ENCODE peak calls at places on chromosomes 16 and 17, in five cellular contexts. N, R, L, G and X are unnamed samples.

GRCh38 chr16:4384497-4384896 is 12.8 kb downstream of the VASN start:
- DNase-seq in L (peak; percentile 53), N (no peak), R (no peak), G (no peak), X (no peak)

GRCh38 chr16:3584412-3584811 is 7.2 kb upstream of the NLRC3 start:
- DNase-seq in R (no peak), G (no peak), L (no peak), N (no peak), X (no peak)

GRCh38 chr17:30550512-30551273 is 73.5 kb downstream of the GOSR1 start:
- DNase-seq in L (peak; percentile 83), R (peak; percentile 78), G (no peak), N (no peak), X (no peak)

GRCh38 chr16:22370038-22370541 is 4.3 kb downstream of the CDR2 start:
- DNase-seq in R (no peak), G (no peak), N (no peak), L (no peak), X (no peak)

GRCh38 chr17:38925263-38925995 is at the start of gene LASP1NB:
- DNase-seq in L (no peak), G (no peak), R (peak; percentile 78), N (no peak), X (no peak)

GRCh38 chr16:86740817-86741799 is 162.8 kb downstream of the FOXL1 start:
- DNase-seq in N (no peak), R (no peak), G (no peak), L (peak; percentile 7), X (no peak)

GRCh38 chr16:90007015-90007414 is 12.2 kb downstream of the DBNDD1 start:
- DNase-seq in L (no peak), R (no peak), N (no peak), G (no peak), X (no peak)

GRCh38 chr17:9475259-9475658 is 100.4 kb downstream of the STX8 start:
- DNase-seq in L (no peak), N (no peak), R (no peak), G (no peak), X (no peak)

GRCh38 chr17:78736526-78737079 is 45.5 kb downstream of the CYTH1 start:
- DNase-seq in R (peak; percentile 96), L (peak; percentile 82), G (no peak), N (peak; percentile 39), X (no peak)

GRCh38 chr17:292531-293382 is 59.9 kb downstream of the RPH3AL start:
- DNase-seq in R (peak; percentile 70), G (no peak), N (no peak), L (no peak), X (no peak)

GRCh38 chr16:85475233-85475632 is 137.9 kb upstream of the GSE1 start:
- DNase-seq in G (no peak), R (no peak), L (no peak), N (no peak), X (no peak)

GRCh38 chr17:73397856-73398540 is 86.2 kb upstream of the CDC42EP4 start:
- DNase-seq in N (no peak), L (no peak), G (no peak), R (no peak), X (no peak)

GRCh38 chr16:57537596-57538234 is 1.3 kb upstream of the CCDC102A start:
- DNase-seq in L (no peak), N (no peak), R (peak; percentile 66), G (no peak), X (no peak)

GRCh38 chr17:34259151-34259550 is 4.1 kb downstream of the CCL2 start:
- DNase-seq in G (no peak), N (no peak), L (no peak), R (no peak), X (no peak)

GRCh38 chr17:41377546-41377945 is 4.6 kb downstream of the KRT34 start:
- DNase-seq in R (no peak), N (no peak), G (no peak), L (no peak), X (no peak)

GRCh38 chr16:25073849-25074248 is 37.7 kb upstream of the LCMT1 start:
- DNase-seq in R (no peak), N (no peak), L (no peak), G (no peak), X (no peak)

GRCh38 chr16:25052161-25052511 is 37.0 kb upstream of the ARHGAP17 start:
- DNase-seq in L (no peak), R (no peak), N (no peak), G (no peak), X (no peak)

GRCh38 chr16:81693467-81694303 is 85.4 kb upstream of the PLCG2 start:
- DNase-seq in L (no peak), N (no peak), G (no peak), R (no peak), X (no peak)

GRCh38 chr17:80861892-80862291 is 129.7 kb upstream of the CHMP6 start:
- DNase-seq in R (no peak), G (peak; percentile 42), N (peak; percentile 80), L (no peak), X (no peak)

GRCh38 chr16:64152010-64152767 is 969.7 kb downstream of the CDH11 start:
- DNase-seq in R (no peak), G (no peak), L (no peak), N (no peak), X (no peak)

GRCh38 chr16:1724491-1724890 is 18.5 kb downstream of the MAPK8IP3 start:
- DNase-seq in R (no peak), N (no peak), G (no peak), L (no peak), X (no peak)